ENCODE peak calls at places on chromosomes 4 and X, in five cellular contexts. T is stimulated activated CD4-positive, alpha-beta T cell treated with anti-CD3 and anti-CD28 coated beads, Interleukin-2, amount 100 ng/mL, for 48 hours; S is GOT3; D is lower leg skin; Y is HT1080. O is an unnamed sample.

GRCh38 chr4:102836596-102836995 is 9.2 kb upstream of the UBE2D3 start:
- DNase-seq in T (no peak), S (no peak), D (no peak), Y (no peak), O (no peak)

GRCh38 chr4:47741200-47741599 is 96.7 kb downstream of the CORIN start:
- DNase-seq in T (no peak), S (no peak), D (no peak), Y (peak; percentile 66), O (no peak)

GRCh38 chr4:172188248-172188976 is 375.2 kb downstream of the GALNTL6 start:
- DNase-seq in T (no peak), S (no peak), D (no peak), Y (no peak), O (no peak)

GRCh38 chrX:1416327-1416784 is 24.4 kb upstream of the SLC25A6 start:
- DNase-seq in T (no peak), S (no peak), D (no peak), Y (no peak), O (no peak)

GRCh38 chr4:186255122-186255521 is 10.9 kb upstream of the F11 start:
- DNase-seq in T (no peak), S (no peak), D (no peak), Y (no peak), O (no peak)

GRCh38 chr4:112735474-112735951 is 98.6 kb downstream of the LARP7 start:
- DNase-seq in T (no peak), S (no peak), D (no peak), Y (peak; percentile 34), O (no peak)

GRCh38 chr4:53478671-53479456 is 101.4 kb downstream of the FIP1L1 start:
- DNase-seq in T (no peak), S (no peak), D (no peak), Y (peak; percentile 79), O (no peak)

GRCh38 chr4:108834787-108835384 is 72.0 kb upstream of the ETNPPL start:
- DNase-seq in T (no peak), S (no peak), D (no peak), Y (peak; percentile 70), O (no peak)

GRCh38 chrX:131907488-131908314 is 115.4 kb upstream of the STK26 start:
- DNase-seq in T (no peak), S (no peak), D (no peak), Y (no peak), O (no peak)

GRCh38 chr4:74431113-74431826 is 13.7 kb upstream of the AREG start:
- DNase-seq in T (no peak), S (no peak), D (no peak), Y (no peak), O (no peak)

GRCh38 chr4:38591617-38592337 is 72.2 kb upstream of the KLF3 start:
- DNase-seq in T (no peak), S (no peak), D (no peak), Y (no peak), O (no peak)